ENCODE peak calls at places on chromosomes 5 and 9, in ten cellular contexts. One of them, this sample, is unnamed.

GRCh38 chr9:89755835-89756234 is 151.0 kb downstream of the GADD45G start:
- DNase-seq in CD8-positive, alpha-beta memory T cell: no peak
- DNase-seq in left colon: no peak
- DNase-seq in stromal cell of bone marrow: no peak
- DNase-seq in amniotic stem cell: no peak
- DNase-seq in activated naive CD4-positive, alpha-beta T cell: no peak
- DNase-seq in breast epithelium: no peak
- DNase-seq in stimulated activated CD8-positive, alpha-beta memory T cell treated with anti-CD3 and anti-CD28 coated beads, Interleukin-15, amount 100 ng/mL, for 24 hours: no peak
- DNase-seq in neuronal stem cell: no peak
- DNase-seq in stimulated activated CD4-positive, alpha-beta T cell treated with anti-CD3 and anti-CD28 coated beads, Interleukin-1b, Interleukin-23, amount 100 ng/mL, for 24 hours: no peak
- DNase-seq in this sample: peak

GRCh38 chr9:105539452-105539851 is 18.5 kb upstream of the FKTN start:
- DNase-seq in stimulated activated CD8-positive, alpha-beta memory T cell treated with anti-CD3 and anti-CD28 coated beads, Interleukin-15, amount 100 ng/mL, for 24 hours: no peak
- DNase-seq in stromal cell of bone marrow: no peak
- DNase-seq in neuronal stem cell: no peak
- DNase-seq in activated naive CD4-positive, alpha-beta T cell: no peak
- DNase-seq in stimulated activated CD4-positive, alpha-beta T cell treated with anti-CD3 and anti-CD28 coated beads, Interleukin-1b, Interleukin-23, amount 100 ng/mL, for 24 hours: no peak
- DNase-seq in CD8-positive, alpha-beta memory T cell: no peak
- DNase-seq in left colon: no peak
- DNase-seq in breast epithelium: no peak
- DNase-seq in amniotic stem cell: no peak
- DNase-seq in this sample: no peak

GRCh38 chr5:143275871-143276363 is 127.6 kb downstream of the NR3C1 start:
- DNase-seq in left colon: no peak
- DNase-seq in stimulated activated CD8-positive, alpha-beta memory T cell treated with anti-CD3 and anti-CD28 coated beads, Interleukin-15, amount 100 ng/mL, for 24 hours: no peak
- DNase-seq in stromal cell of bone marrow: no peak
- DNase-seq in amniotic stem cell: no peak
- DNase-seq in neuronal stem cell: no peak
- DNase-seq in stimulated activated CD4-positive, alpha-beta T cell treated with anti-CD3 and anti-CD28 coated beads, Interleukin-1b, Interleukin-23, amount 100 ng/mL, for 24 hours: no peak
- DNase-seq in breast epithelium: no peak
- DNase-seq in CD8-positive, alpha-beta memory T cell: no peak
- DNase-seq in activated naive CD4-positive, alpha-beta T cell: no peak
- DNase-seq in this sample: no peak

GRCh38 chr5:126414874-126415502 is 8.2 kb upstream of the GRAMD2B start:
- DNase-seq in stromal cell of bone marrow: peak
- DNase-seq in neuronal stem cell: no peak
- DNase-seq in CD8-positive, alpha-beta memory T cell: no peak
- DNase-seq in amniotic stem cell: no peak
- DNase-seq in stimulated activated CD4-positive, alpha-beta T cell treated with anti-CD3 and anti-CD28 coated beads, Interleukin-1b, Interleukin-23, amount 100 ng/mL, for 24 hours: no peak
- DNase-seq in stimulated activated CD8-positive, alpha-beta memory T cell treated with anti-CD3 and anti-CD28 coated beads, Interleukin-15, amount 100 ng/mL, for 24 hours: no peak
- DNase-seq in left colon: no peak
- DNase-seq in activated naive CD4-positive, alpha-beta T cell: no peak
- DNase-seq in breast epithelium: no peak
- DNase-seq in this sample: peak

GRCh38 chr9:89701221-89701798 is 96.5 kb downstream of the GADD45G start:
- DNase-seq in breast epithelium: no peak
- DNase-seq in amniotic stem cell: no peak
- DNase-seq in stimulated activated CD4-positive, alpha-beta T cell treated with anti-CD3 and anti-CD28 coated beads, Interleukin-1b, Interleukin-23, amount 100 ng/mL, for 24 hours: peak
- DNase-seq in neuronal stem cell: no peak
- DNase-seq in CD8-positive, alpha-beta memory T cell: peak
- DNase-seq in left colon: no peak
- DNase-seq in activated naive CD4-positive, alpha-beta T cell: no peak
- DNase-seq in stimulated activated CD8-positive, alpha-beta memory T cell treated with anti-CD3 and anti-CD28 coated beads, Interleukin-15, amount 100 ng/mL, for 24 hours: peak
- DNase-seq in stromal cell of bone marrow: no peak
- DNase-seq in this sample: no peak

GRCh38 chr5:111555760-111556159 is 43.4 kb upstream of the STARD4 start:
- DNase-seq in activated naive CD4-positive, alpha-beta T cell: no peak
- DNase-seq in breast epithelium: no peak
- DNase-seq in CD8-positive, alpha-beta memory T cell: no peak
- DNase-seq in stimulated activated CD8-positive, alpha-beta memory T cell treated with anti-CD3 and anti-CD28 coated beads, Interleukin-15, amount 100 ng/mL, for 24 hours: no peak
- DNase-seq in neuronal stem cell: no peak
- DNase-seq in left colon: no peak
- DNase-seq in stimulated activated CD4-positive, alpha-beta T cell treated with anti-CD3 and anti-CD28 coated beads, Interleukin-1b, Interleukin-23, amount 100 ng/mL, for 24 hours: no peak
- DNase-seq in stromal cell of bone marrow: no peak
- DNase-seq in amniotic stem cell: no peak
- DNase-seq in this sample: no peak

GRCh38 chr9:1837453-1838084 is 177.6 kb upstream of the SMARCA2 start:
- DNase-seq in stimulated activated CD8-positive, alpha-beta memory T cell treated with anti-CD3 and anti-CD28 coated beads, Interleukin-15, amount 100 ng/mL, for 24 hours: no peak
- DNase-seq in activated naive CD4-positive, alpha-beta T cell: no peak
- DNase-seq in left colon: peak
- DNase-seq in stromal cell of bone marrow: no peak
- DNase-seq in breast epithelium: no peak
- DNase-seq in stimulated activated CD4-positive, alpha-beta T cell treated with anti-CD3 and anti-CD28 coated beads, Interleukin-1b, Interleukin-23, amount 100 ng/mL, for 24 hours: no peak
- DNase-seq in CD8-positive, alpha-beta memory T cell: no peak
- DNase-seq in neuronal stem cell: peak
- DNase-seq in amniotic stem cell: no peak
- DNase-seq in this sample: peak

GRCh38 chr9:13651969-13652663 is 372.6 kb upstream of the MPDZ start:
- DNase-seq in stimulated activated CD4-positive, alpha-beta T cell treated with anti-CD3 and anti-CD28 coated beads, Interleukin-1b, Interleukin-23, amount 100 ng/mL, for 24 hours: no peak
- DNase-seq in left colon: no peak
- DNase-seq in activated naive CD4-positive, alpha-beta T cell: no peak
- DNase-seq in amniotic stem cell: no peak
- DNase-seq in CD8-positive, alpha-beta memory T cell: no peak
- DNase-seq in stimulated activated CD8-positive, alpha-beta memory T cell treated with anti-CD3 and anti-CD28 coated beads, Interleukin-15, amount 100 ng/mL, for 24 hours: no peak
- DNase-seq in neuronal stem cell: no peak
- DNase-seq in breast epithelium: no peak
- DNase-seq in stromal cell of bone marrow: no peak
- DNase-seq in this sample: no peak

GRCh38 chr5:28914302-28914701 is 1875.9 kb upstream of the CDH9 start:
- DNase-seq in stimulated activated CD8-positive, alpha-beta memory T cell treated with anti-CD3 and anti-CD28 coated beads, Interleukin-15, amount 100 ng/mL, for 24 hours: no peak
- DNase-seq in left colon: no peak
- DNase-seq in activated naive CD4-positive, alpha-beta T cell: no peak
- DNase-seq in CD8-positive, alpha-beta memory T cell: no peak
- DNase-seq in neuronal stem cell: no peak
- DNase-seq in stimulated activated CD4-positive, alpha-beta T cell treated with anti-CD3 and anti-CD28 coated beads, Interleukin-1b, Interleukin-23, amount 100 ng/mL, for 24 hours: no peak
- DNase-seq in amniotic stem cell: no peak
- DNase-seq in stromal cell of bone marrow: no peak
- DNase-seq in breast epithelium: no peak
- DNase-seq in this sample: no peak

GRCh38 chr9:96513622-96514021 is 63.7 kb downstream of the HABP4 start:
- DNase-seq in breast epithelium: no peak
- DNase-seq in amniotic stem cell: no peak
- DNase-seq in neuronal stem cell: no peak
- DNase-seq in stromal cell of bone marrow: no peak
- DNase-seq in stimulated activated CD4-positive, alpha-beta T cell treated with anti-CD3 and anti-CD28 coated beads, Interleukin-1b, Interleukin-23, amount 100 ng/mL, for 24 hours: no peak
- DNase-seq in CD8-positive, alpha-beta memory T cell: no peak
- DNase-seq in stimulated activated CD8-positive, alpha-beta memory T cell treated with anti-CD3 and anti-CD28 coated beads, Interleukin-15, amount 100 ng/mL, for 24 hours: no peak
- DNase-seq in activated naive CD4-positive, alpha-beta T cell: no peak
- DNase-seq in left colon: no peak
- DNase-seq in this sample: no peak

GRCh38 chr5:173645437-173645807 is 29.0 kb upstream of the BOD1 start:
- DNase-seq in neuronal stem cell: no peak
- DNase-seq in stimulated activated CD4-positive, alpha-beta T cell treated with anti-CD3 and anti-CD28 coated beads, Interleukin-1b, Interleukin-23, amount 100 ng/mL, for 24 hours: no peak
- DNase-seq in amniotic stem cell: peak
- DNase-seq in activated naive CD4-positive, alpha-beta T cell: no peak
- DNase-seq in stimulated activated CD8-positive, alpha-beta memory T cell treated with anti-CD3 and anti-CD28 coated beads, Interleukin-15, amount 100 ng/mL, for 24 hours: no peak
- DNase-seq in CD8-positive, alpha-beta memory T cell: no peak
- DNase-seq in stromal cell of bone marrow: no peak
- DNase-seq in breast epithelium: no peak
- DNase-seq in left colon: no peak
- DNase-seq in this sample: no peak

GRCh38 chr9:4097991-4098390 is 201.9 kb downstream of the GLIS3 start:
- DNase-seq in CD8-positive, alpha-beta memory T cell: no peak
- DNase-seq in stromal cell of bone marrow: no peak
- DNase-seq in stimulated activated CD8-positive, alpha-beta memory T cell treated with anti-CD3 and anti-CD28 coated beads, Interleukin-15, amount 100 ng/mL, for 24 hours: no peak
- DNase-seq in activated naive CD4-positive, alpha-beta T cell: no peak
- DNase-seq in neuronal stem cell: no peak
- DNase-seq in amniotic stem cell: no peak
- DNase-seq in left colon: no peak
- DNase-seq in breast epithelium: no peak
- DNase-seq in stimulated activated CD4-positive, alpha-beta T cell treated with anti-CD3 and anti-CD28 coated beads, Interleukin-1b, Interleukin-23, amount 100 ng/mL, for 24 hours: no peak
- DNase-seq in this sample: no peak

GRCh38 chr5:155480731-155481131 is 467.2 kb downstream of the KIF4B start:
- DNase-seq in neuronal stem cell: no peak
- DNase-seq in left colon: no peak
- DNase-seq in stimulated activated CD4-positive, alpha-beta T cell treated with anti-CD3 and anti-CD28 coated beads, Interleukin-1b, Interleukin-23, amount 100 ng/mL, for 24 hours: no peak
- DNase-seq in stromal cell of bone marrow: no peak
- DNase-seq in amniotic stem cell: no peak
- DNase-seq in breast epithelium: no peak
- DNase-seq in activated naive CD4-positive, alpha-beta T cell: no peak
- DNase-seq in stimulated activated CD8-positive, alpha-beta memory T cell treated with anti-CD3 and anti-CD28 coated beads, Interleukin-15, amount 100 ng/mL, for 24 hours: no peak
- DNase-seq in CD8-positive, alpha-beta memory T cell: no peak
- DNase-seq in this sample: no peak

GRCh38 chr9:124251605-124252366 is 6.0 kb upstream of the NEK6 start:
- DNase-seq in left colon: no peak
- DNase-seq in breast epithelium: no peak
- DNase-seq in activated naive CD4-positive, alpha-beta T cell: no peak
- DNase-seq in CD8-positive, alpha-beta memory T cell: no peak
- DNase-seq in amniotic stem cell: peak
- DNase-seq in stromal cell of bone marrow: no peak
- DNase-seq in stimulated activated CD8-positive, alpha-beta memory T cell treated with anti-CD3 and anti-CD28 coated beads, Interleukin-15, amount 100 ng/mL, for 24 hours: no peak
- DNase-seq in neuronal stem cell: no peak
- DNase-seq in stimulated activated CD4-positive, alpha-beta T cell treated with anti-CD3 and anti-CD28 coated beads, Interleukin-1b, Interleukin-23, amount 100 ng/mL, for 24 hours: no peak
- DNase-seq in this sample: no peak

GRCh38 chr5:178108966-178109365 is 4.4 kb upstream of the N4BP3 start:
- DNase-seq in neuronal stem cell: no peak
- DNase-seq in stimulated activated CD4-positive, alpha-beta T cell treated with anti-CD3 and anti-CD28 coated beads, Interleukin-1b, Interleukin-23, amount 100 ng/mL, for 24 hours: no peak
- DNase-seq in CD8-positive, alpha-beta memory T cell: no peak
- DNase-seq in breast epithelium: no peak
- DNase-seq in amniotic stem cell: no peak
- DNase-seq in left colon: peak
- DNase-seq in activated naive CD4-positive, alpha-beta T cell: no peak
- DNase-seq in stimulated activated CD8-positive, alpha-beta memory T cell treated with anti-CD3 and anti-CD28 coated beads, Interleukin-15, amount 100 ng/mL, for 24 hours: no peak
- DNase-seq in stromal cell of bone marrow: no peak
- DNase-seq in this sample: no peak

GRCh38 chr9:2872941-2873323 is 29.0 kb upstream of the PUM3 start:
- DNase-seq in neuronal stem cell: no peak
- DNase-seq in CD8-positive, alpha-beta memory T cell: no peak
- DNase-seq in left colon: no peak
- DNase-seq in activated naive CD4-positive, alpha-beta T cell: peak
- DNase-seq in breast epithelium: no peak
- DNase-seq in stromal cell of bone marrow: no peak
- DNase-seq in stimulated activated CD4-positive, alpha-beta T cell treated with anti-CD3 and anti-CD28 coated beads, Interleukin-1b, Interleukin-23, amount 100 ng/mL, for 24 hours: no peak
- DNase-seq in amniotic stem cell: no peak
- DNase-seq in stimulated activated CD8-positive, alpha-beta memory T cell treated with anti-CD3 and anti-CD28 coated beads, Interleukin-15, amount 100 ng/mL, for 24 hours: no peak
- DNase-seq in this sample: no peak

GRCh38 chr5:79133121-79133656 is 21.6 kb downstream of the BHMT start:
- DNase-seq in breast epithelium: no peak
- DNase-seq in stromal cell of bone marrow: no peak
- DNase-seq in neuronal stem cell: peak
- DNase-seq in stimulated activated CD8-positive, alpha-beta memory T cell treated with anti-CD3 and anti-CD28 coated beads, Interleukin-15, amount 100 ng/mL, for 24 hours: no peak
- DNase-seq in amniotic stem cell: peak
- DNase-seq in stimulated activated CD4-positive, alpha-beta T cell treated with anti-CD3 and anti-CD28 coated beads, Interleukin-1b, Interleukin-23, amount 100 ng/mL, for 24 hours: no peak
- DNase-seq in CD8-positive, alpha-beta memory T cell: peak
- DNase-seq in activated naive CD4-positive, alpha-beta T cell: no peak
- DNase-seq in left colon: peak
- DNase-seq in this sample: peak

GRCh38 chr5:167577616-167578015 is 713.8 kb upstream of the WWC1 start:
- DNase-seq in stimulated activated CD4-positive, alpha-beta T cell treated with anti-CD3 and anti-CD28 coated beads, Interleukin-1b, Interleukin-23, amount 100 ng/mL, for 24 hours: no peak
- DNase-seq in neuronal stem cell: no peak
- DNase-seq in left colon: no peak
- DNase-seq in stimulated activated CD8-positive, alpha-beta memory T cell treated with anti-CD3 and anti-CD28 coated beads, Interleukin-15, amount 100 ng/mL, for 24 hours: no peak
- DNase-seq in stromal cell of bone marrow: no peak
- DNase-seq in breast epithelium: no peak
- DNase-seq in activated naive CD4-positive, alpha-beta T cell: no peak
- DNase-seq in amniotic stem cell: no peak
- DNase-seq in CD8-positive, alpha-beta memory T cell: no peak
- DNase-seq in this sample: no peak

GRCh38 chr9:93290495-93291434 is 106.8 kb downstream of the WNK2 start:
- DNase-seq in stromal cell of bone marrow: no peak
- DNase-seq in stimulated activated CD4-positive, alpha-beta T cell treated with anti-CD3 and anti-CD28 coated beads, Interleukin-1b, Interleukin-23, amount 100 ng/mL, for 24 hours: no peak
- DNase-seq in breast epithelium: no peak
- DNase-seq in activated naive CD4-positive, alpha-beta T cell: no peak
- DNase-seq in neuronal stem cell: no peak
- DNase-seq in CD8-positive, alpha-beta memory T cell: no peak
- DNase-seq in stimulated activated CD8-positive, alpha-beta memory T cell treated with anti-CD3 and anti-CD28 coated beads, Interleukin-15, amount 100 ng/mL, for 24 hours: no peak
- DNase-seq in amniotic stem cell: no peak
- DNase-seq in left colon: peak
- DNase-seq in this sample: no peak

GRCh38 chr9:1083325-1083913 is 33.3 kb downstream of the DMRT2 start:
- DNase-seq in stromal cell of bone marrow: peak
- DNase-seq in neuronal stem cell: peak
- DNase-seq in CD8-positive, alpha-beta memory T cell: no peak
- DNase-seq in stimulated activated CD8-positive, alpha-beta memory T cell treated with anti-CD3 and anti-CD28 coated beads, Interleukin-15, amount 100 ng/mL, for 24 hours: no peak
- DNase-seq in breast epithelium: no peak
- DNase-seq in left colon: peak
- DNase-seq in stimulated activated CD4-positive, alpha-beta T cell treated with anti-CD3 and anti-CD28 coated beads, Interleukin-1b, Interleukin-23, amount 100 ng/mL, for 24 hours: no peak
- DNase-seq in activated naive CD4-positive, alpha-beta T cell: no peak
- DNase-seq in amniotic stem cell: no peak
- DNase-seq in this sample: peak

GRCh38 chr5:116881921-116882531 is 307.4 kb upstream of the SEMA6A start:
- DNase-seq in CD8-positive, alpha-beta memory T cell: no peak
- DNase-seq in stimulated activated CD4-positive, alpha-beta T cell treated with anti-CD3 and anti-CD28 coated beads, Interleukin-1b, Interleukin-23, amount 100 ng/mL, for 24 hours: no peak
- DNase-seq in neuronal stem cell: no peak
- DNase-seq in stromal cell of bone marrow: no peak
- DNase-seq in activated naive CD4-positive, alpha-beta T cell: no peak
- DNase-seq in breast epithelium: no peak
- DNase-seq in left colon: no peak
- DNase-seq in stimulated activated CD8-positive, alpha-beta memory T cell treated with anti-CD3 and anti-CD28 coated beads, Interleukin-15, amount 100 ng/mL, for 24 hours: no peak
- DNase-seq in amniotic stem cell: no peak
- DNase-seq in this sample: no peak

GRCh38 chr9:134483361-134484184 is 157.3 kb downstream of the RXRA start:
- DNase-seq in stimulated activated CD4-positive, alpha-beta T cell treated with anti-CD3 and anti-CD28 coated beads, Interleukin-1b, Interleukin-23, amount 100 ng/mL, for 24 hours: no peak
- DNase-seq in breast epithelium: no peak
- DNase-seq in CD8-positive, alpha-beta memory T cell: no peak
- DNase-seq in activated naive CD4-positive, alpha-beta T cell: no peak
- DNase-seq in amniotic stem cell: no peak
- DNase-seq in left colon: no peak
- DNase-seq in stimulated activated CD8-positive, alpha-beta memory T cell treated with anti-CD3 and anti-CD28 coated beads, Interleukin-15, amount 100 ng/mL, for 24 hours: no peak
- DNase-seq in stromal cell of bone marrow: no peak
- DNase-seq in neuronal stem cell: no peak
- DNase-seq in this sample: no peak

GRCh38 chr5:57106661-57107060 is 67.2 kb upstream of the GPBP1 start:
- DNase-seq in stimulated activated CD8-positive, alpha-beta memory T cell treated with anti-CD3 and anti-CD28 coated beads, Interleukin-15, amount 100 ng/mL, for 24 hours: no peak
- DNase-seq in stimulated activated CD4-positive, alpha-beta T cell treated with anti-CD3 and anti-CD28 coated beads, Interleukin-1b, Interleukin-23, amount 100 ng/mL, for 24 hours: no peak
- DNase-seq in activated naive CD4-positive, alpha-beta T cell: no peak
- DNase-seq in amniotic stem cell: no peak
- DNase-seq in CD8-positive, alpha-beta memory T cell: no peak
- DNase-seq in stromal cell of bone marrow: no peak
- DNase-seq in left colon: no peak
- DNase-seq in neuronal stem cell: no peak
- DNase-seq in breast epithelium: no peak
- DNase-seq in this sample: no peak

GRCh38 chr5:143717400-143717799 is 94.6 kb upstream of the HMHB1 start:
- DNase-seq in amniotic stem cell: peak
- DNase-seq in stimulated activated CD8-positive, alpha-beta memory T cell treated with anti-CD3 and anti-CD28 coated beads, Interleukin-15, amount 100 ng/mL, for 24 hours: no peak
- DNase-seq in stimulated activated CD4-positive, alpha-beta T cell treated with anti-CD3 and anti-CD28 coated beads, Interleukin-1b, Interleukin-23, amount 100 ng/mL, for 24 hours: no peak
- DNase-seq in breast epithelium: no peak
- DNase-seq in left colon: no peak
- DNase-seq in activated naive CD4-positive, alpha-beta T cell: no peak
- DNase-seq in stromal cell of bone marrow: peak
- DNase-seq in neuronal stem cell: no peak
- DNase-seq in CD8-positive, alpha-beta memory T cell: no peak
- DNase-seq in this sample: peak

GRCh38 chr9:35517136-35517535 is 27.2 kb downstream of the RUSC2 start:
- DNase-seq in stromal cell of bone marrow: no peak
- DNase-seq in CD8-positive, alpha-beta memory T cell: no peak
- DNase-seq in breast epithelium: no peak
- DNase-seq in stimulated activated CD4-positive, alpha-beta T cell treated with anti-CD3 and anti-CD28 coated beads, Interleukin-1b, Interleukin-23, amount 100 ng/mL, for 24 hours: no peak
- DNase-seq in left colon: no peak
- DNase-seq in neuronal stem cell: no peak
- DNase-seq in stimulated activated CD8-positive, alpha-beta memory T cell treated with anti-CD3 and anti-CD28 coated beads, Interleukin-15, amount 100 ng/mL, for 24 hours: no peak
- DNase-seq in activated naive CD4-positive, alpha-beta T cell: no peak
- DNase-seq in amniotic stem cell: no peak
- DNase-seq in this sample: no peak

GRCh38 chr5:126917918-126918623 is 112.3 kb downstream of the MARCHF3 start:
- DNase-seq in CD8-positive, alpha-beta memory T cell: no peak
- DNase-seq in left colon: no peak
- DNase-seq in stromal cell of bone marrow: no peak
- DNase-seq in activated naive CD4-positive, alpha-beta T cell: no peak
- DNase-seq in stimulated activated CD8-positive, alpha-beta memory T cell treated with anti-CD3 and anti-CD28 coated beads, Interleukin-15, amount 100 ng/mL, for 24 hours: no peak
- DNase-seq in neuronal stem cell: no peak
- DNase-seq in stimulated activated CD4-positive, alpha-beta T cell treated with anti-CD3 and anti-CD28 coated beads, Interleukin-1b, Interleukin-23, amount 100 ng/mL, for 24 hours: no peak
- DNase-seq in amniotic stem cell: no peak
- DNase-seq in breast epithelium: no peak
- DNase-seq in this sample: peak

GRCh38 chr9:31916591-31917223 is 467.7 kb upstream of the ACO1 start:
- DNase-seq in CD8-positive, alpha-beta memory T cell: no peak
- DNase-seq in stimulated activated CD8-positive, alpha-beta memory T cell treated with anti-CD3 and anti-CD28 coated beads, Interleukin-15, amount 100 ng/mL, for 24 hours: no peak
- DNase-seq in neuronal stem cell: no peak
- DNase-seq in amniotic stem cell: no peak
- DNase-seq in stimulated activated CD4-positive, alpha-beta T cell treated with anti-CD3 and anti-CD28 coated beads, Interleukin-1b, Interleukin-23, amount 100 ng/mL, for 24 hours: no peak
- DNase-seq in activated naive CD4-positive, alpha-beta T cell: no peak
- DNase-seq in left colon: no peak
- DNase-seq in breast epithelium: no peak
- DNase-seq in stromal cell of bone marrow: no peak
- DNase-seq in this sample: peak

GRCh38 chr9:136011376-136011702 is 50.2 kb upstream of the UBAC1 start:
- DNase-seq in left colon: no peak
- DNase-seq in stimulated activated CD8-positive, alpha-beta memory T cell treated with anti-CD3 and anti-CD28 coated beads, Interleukin-15, amount 100 ng/mL, for 24 hours: no peak
- DNase-seq in neuronal stem cell: no peak
- DNase-seq in breast epithelium: no peak
- DNase-seq in CD8-positive, alpha-beta memory T cell: no peak
- DNase-seq in stromal cell of bone marrow: no peak
- DNase-seq in activated naive CD4-positive, alpha-beta T cell: no peak
- DNase-seq in stimulated activated CD4-positive, alpha-beta T cell treated with anti-CD3 and anti-CD28 coated beads, Interleukin-1b, Interleukin-23, amount 100 ng/mL, for 24 hours: no peak
- DNase-seq in amniotic stem cell: no peak
- DNase-seq in this sample: no peak